ENCODE peak calls at places on chromosomes 2 and 18, in six cellular contexts. S is posterior vena cava, M is heart left ventricle, Z is GM23338, L is choroid plexus epithelial cell, F is NAMALWA. P is an unnamed sample.

GRCh38 chr18:23519725-23520124 is 16.4 kb downstream of the RMC1 start:
- DNase-seq in L (no peak), Z (no peak), S (no peak), F (no peak), M (no peak), P (no peak)

GRCh38 chr2:1011985-1012384 is 61.3 kb downstream of the SNTG2 start:
- DNase-seq in S (no peak), L (no peak), F (no peak), M (no peak), Z (no peak), P (no peak)

GRCh38 chr2:72027426-72028161 is 120.1 kb downstream of the CYP26B1 start:
- DNase-seq in M (no peak), Z (no peak), L (no peak), F (no peak), S (peak; percentile 62), P (no peak)

GRCh38 chr2:64359892-64360657 is 93.9 kb upstream of the LGALSL start:
- DNase-seq in Z (peak; percentile 34), F (peak; percentile 70), L (peak; percentile 89), S (peak; percentile 96), M (peak; percentile 87), P (no peak)

GRCh38 chr2:199460101-199460671 is 2.4 kb upstream of the SATB2 start:
- DNase-seq in F (peak; percentile 36), M (no peak), S (no peak), L (peak; percentile 44), Z (no peak), P (no peak)

GRCh38 chr2:231190531-231191197 is 7.8 kb upstream of the ARMC9 start:
- DNase-seq in L (peak; percentile 74), M (peak; percentile 86), S (peak; percentile 91), Z (peak; percentile 83), F (no peak), P (no peak)

GRCh38 chr2:172439911-172440310 is 12.5 kb downstream of the ITGA6 start:
- DNase-seq in Z (no peak), L (no peak), M (no peak), S (no peak), F (no peak), P (no peak)

GRCh38 chr2:149119358-149119757 is 80.9 kb downstream of the LYPD6B start:
- DNase-seq in M (no peak), Z (no peak), S (no peak), F (no peak), L (no peak), P (no peak)

GRCh38 chr2:146417942-146418341 is 1426.9 kb upstream of the ACVR2A start:
- DNase-seq in L (peak; percentile 6), F (no peak), Z (no peak), M (no peak), S (no peak), P (no peak)

GRCh38 chr2:241991236-241991635 is 121.7 kb downstream of the RTP5 start:
- DNase-seq in L (no peak), S (no peak), Z (no peak), M (no peak), F (no peak), P (no peak)

GRCh38 chr18:55351980-55352714 is 235.8 kb downstream of the TCF4 start:
- DNase-seq in Z (peak; percentile 79), S (no peak), M (no peak), F (no peak), L (no peak), P (no peak)

GRCh38 chr2:85956647-85957039 is 67.9 kb upstream of the ST3GAL5 start:
- DNase-seq in M (no peak), F (no peak), Z (no peak), L (no peak), S (no peak), P (no peak)

GRCh38 chr2:111042772-111043771 is 77.6 kb upstream of the BCL2L11 start:
- DNase-seq in S (no peak), L (no peak), F (no peak), M (no peak), Z (no peak), P (no peak)

GRCh38 chr18:23712445-23712844 is 23.2 kb downstream of the LAMA3 start:
- DNase-seq in L (no peak), M (no peak), S (no peak), Z (no peak), F (no peak), P (no peak)

GRCh38 chr2:186755066-186755465 is 61.2 kb downstream of the FAM171B start:
- DNase-seq in S (no peak), M (no peak), Z (no peak), F (no peak), L (peak; percentile 70), P (no peak)

GRCh38 chr2:10447300-10448207 is 573 bp downstream of the ODC1 start:
- DNase-seq in L (peak; percentile 51), F (peak; percentile 79), M (no peak), Z (peak; percentile 64), S (peak; percentile 92), P (no peak)

GRCh38 chr18:22710628-22711380 is 222.3 kb upstream of the RBBP8 start:
- DNase-seq in Z (peak; percentile 24), F (no peak), L (peak; percentile 69), S (peak; percentile 85), M (peak; percentile 45), P (no peak)

GRCh38 chr2:85605406-85606115 is 3.1 kb upstream of the TMEM150A start:
- DNase-seq in S (peak; percentile 2), Z (no peak), M (peak; percentile 12), F (no peak), L (peak; percentile 95), P (no peak)

P was measured in activated CD8-positive, alpha-beta memory T cell treated with anti-CD3 and anti-CD28 coated beads for 48 hours.